ENCODE peak calls at places on chromosomes 11 and 22, in four cellular contexts. Z is H1, F is HepG2, G is K562. V is an unnamed sample.

GRCh38 chr22:18113680-18114394 is 3.2 kb downstream of the TUBA8 start:
- DNase-seq in F (no peak), Z (no peak), G (no peak), V (no peak)

GRCh38 chr11:25794804-25795203 is 537.1 kb upstream of the ANO3 start:
- DNase-seq in F (no peak), Z (no peak), G (no peak), V (no peak)

GRCh38 chr11:107331728-107332127 is 125.9 kb downstream of the CWF19L2 start:
- DNase-seq in G (no peak), Z (no peak), F (no peak), V (no peak)

GRCh38 chr11:108895579-108896480 is 231.0 kb downstream of the DDX10 start:
- DNase-seq in Z (no peak), F (peak; percentile 16), G (no peak), V (no peak)

GRCh38 chr11:17525570-17525969 is 18.6 kb downstream of the USH1C start:
- DNase-seq in F (no peak), G (no peak), Z (no peak), V (no peak)

GRCh38 chr11:31387379-31387778 is 17.7 kb downstream of the DNAJC24 start:
- DNase-seq in Z (no peak), F (no peak), G (no peak), V (no peak)

GRCh38 chr11:70267405-70267950 is 3.0 kb upstream of the PPFIA1 start:
- DNase-seq in F (no peak), G (no peak), Z (no peak), V (no peak)

GRCh38 chr22:48055827-48056226 is 1293.4 kb downstream of the TBC1D22A start:
- DNase-seq in F (no peak), Z (no peak), G (no peak), V (no peak)

GRCh38 chr22:36211237-36211881 is 9.8 kb upstream of the APOL4 start:
- DNase-seq in F (no peak), Z (no peak), G (no peak), V (no peak)

GRCh38 chr11:117826360-117826635 is 1.8 kb upstream of the FXYD2 start:
- DNase-seq in F (no peak), Z (no peak), G (no peak), V (no peak)

GRCh38 chr11:58907780-58908179 is 31.5 kb upstream of the GLYATL1 start:
- DNase-seq in F (no peak), G (no peak), Z (no peak), V (no peak)

GRCh38 chr22:41353862-41354575 is 27.7 kb upstream of the TEF start:
- DNase-seq in G (no peak), Z (no peak), F (no peak), V (no peak)

GRCh38 chr11:65847746-65848145 is 10.2 kb downstream of the CFL1 start:
- DNase-seq in F (no peak), Z (no peak), G (peak; percentile 15), V (no peak)

GRCh38 chr11:126570489-126570888 is 215.0 kb downstream of the ST3GAL4 start:
- DNase-seq in F (no peak), Z (no peak), G (no peak), V (no peak)

GRCh38 chr11:45801723-45802315 is 3.1 kb upstream of the SLC35C1 start:
- DNase-seq in G (no peak), F (no peak), Z (no peak), V (no peak)

GRCh38 chr11:64141081-64141783 is 24.7 kb downstream of the MACROD1 start:
- DNase-seq in G (no peak), Z (no peak), F (no peak), V (no peak)

GRCh38 chr11:23112987-23113886 is 253.0 kb upstream of the CCDC179 start:
- DNase-seq in G (peak; percentile 3), F (peak; percentile 69), Z (no peak), V (no peak)

GRCh38 chr22:21009638-21010425 is 5.1 kb upstream of the P2RX6 start:
- DNase-seq in F (peak; percentile 65), G (peak; percentile 87), Z (no peak), V (no peak)

GRCh38 chr11:58866788-58867187 is 22.3 kb upstream of the GLYATL2 start:
- DNase-seq in G (no peak), Z (no peak), F (no peak), V (no peak)

GRCh38 chr11:3971756-3972404 is 116.4 kb downstream of the STIM1 start:
- DNase-seq in Z (no peak), G (no peak), F (no peak), V (no peak)

GRCh38 chr11:5228124-5228523 is 1.3 kb upstream of the HBB start:
- DNase-seq in Z (no peak), F (no peak), G (no peak), V (no peak)

GRCh38 chr22:30408388-30409101 is 11.7 kb downstream of the SEC14L2 start:
- DNase-seq in F (peak; percentile 35), G (peak; percentile 43), Z (no peak), V (no peak)

DNA sequence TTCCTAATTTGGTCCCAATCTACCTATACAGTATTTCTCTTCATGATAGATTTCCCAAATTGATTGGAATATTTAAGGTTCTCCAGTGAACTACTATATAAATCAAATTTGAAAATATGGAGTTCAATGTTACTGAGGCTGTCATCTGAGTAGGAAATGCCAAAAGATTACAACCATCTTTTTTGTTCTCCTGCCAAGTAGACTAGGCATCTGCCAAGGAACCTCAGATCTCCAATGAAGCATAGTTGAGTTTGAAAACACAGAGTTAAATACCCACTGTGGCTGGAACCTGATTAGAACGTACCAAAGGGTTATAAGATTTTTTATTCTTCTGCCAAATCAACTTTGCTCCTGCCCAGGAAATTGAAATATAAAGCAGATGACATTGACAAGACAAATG is 330.9 kb downstream of the CNTN5 start:
- DNase-seq in F (no peak), G (no peak), Z (no peak), V (no peak)
- TF ChIP-seq SIN3A in F (no peak), G (no peak), Z (no peak), V (no peak)

DNA sequence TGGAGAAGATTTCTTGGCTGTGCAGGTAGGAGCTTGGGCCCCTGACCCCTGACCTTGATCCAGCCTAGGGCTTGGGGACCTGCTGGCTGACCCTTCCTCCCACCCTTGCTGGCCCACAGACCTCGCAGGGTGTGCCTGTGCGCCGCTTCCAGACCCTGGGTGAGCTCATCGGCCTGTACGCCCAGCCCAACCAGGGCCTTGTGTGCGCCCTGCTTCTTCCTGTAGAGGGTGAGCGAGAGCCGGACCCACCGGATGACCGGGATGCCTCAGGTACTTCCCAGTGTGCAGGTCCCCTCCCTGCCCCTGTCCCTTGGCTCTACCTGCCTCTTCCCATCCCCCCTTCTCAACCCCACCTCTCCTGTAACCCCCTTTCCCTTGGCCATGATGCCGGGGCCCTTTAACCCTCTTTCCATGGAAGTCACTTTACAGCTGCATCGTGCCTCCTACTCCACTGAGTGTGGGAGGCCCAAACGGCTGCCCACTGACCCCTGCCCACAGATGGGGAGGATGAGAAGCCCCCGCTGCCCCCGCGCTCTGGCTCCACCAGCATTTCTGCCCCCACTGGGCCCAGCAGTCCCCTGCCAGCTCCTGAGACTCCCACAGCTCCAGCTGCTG is 3.8 kb downstream of the INPPL1 start:
- DNase-seq in F (no peak), Z (no peak), G (no peak), V (no peak)
- TF ChIP-seq FOSL1 in F (no peak), Z (no peak), G (no peak), V (no peak)

DNA sequence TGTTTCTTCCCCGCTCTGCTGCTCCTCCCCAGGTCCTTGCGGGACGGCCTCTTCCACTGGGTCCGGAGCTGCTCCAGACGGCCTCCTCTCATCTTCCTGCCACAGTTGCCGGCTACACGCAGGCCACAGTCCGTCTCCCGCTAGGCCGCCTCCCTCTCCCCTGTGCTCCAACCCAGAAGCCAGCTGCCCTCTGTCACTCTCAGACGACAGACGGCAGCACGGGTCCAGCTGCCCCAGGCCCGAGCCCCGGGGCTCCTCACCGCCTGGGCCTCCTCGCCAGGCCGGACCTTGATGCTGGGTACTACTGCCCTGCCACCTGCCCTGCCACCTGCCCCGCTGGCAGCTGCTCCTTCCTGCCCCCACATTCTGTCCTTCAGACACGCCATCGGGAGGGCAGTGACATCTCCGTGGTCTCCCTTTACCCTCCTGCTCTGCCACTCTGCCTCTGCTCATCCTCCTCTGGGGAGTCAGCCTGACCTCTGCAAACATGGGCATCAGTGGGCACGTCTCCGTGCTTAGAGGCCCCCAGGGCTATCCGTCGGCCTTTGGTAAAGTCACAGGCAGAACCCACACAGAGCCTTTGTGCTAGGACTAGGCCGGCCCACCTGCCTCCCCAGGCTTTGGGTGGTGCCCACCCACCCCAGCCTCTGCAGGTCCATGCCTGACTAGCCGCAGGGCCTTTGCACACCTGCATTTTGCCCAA is 43.1 kb upstream of the TH start:
- DNase-seq in F (peak; percentile 16), G (peak; percentile 3), Z (no peak), V (no peak)
- TF ChIP-seq SIN3A in F (no peak), G (no peak), Z (no peak), V (no peak)

GRCh38 chr22:47011131-47011854 is 248.8 kb downstream of the TBC1D22A start:
- DNase-seq in Z (no peak), G (no peak), F (no peak), V (no peak)

GRCh38 chr22:47013861-47014635 is 251.6 kb downstream of the TBC1D22A start:
- DNase-seq in F (no peak), G (no peak), Z (no peak), V (no peak)

GRCh38 chr22:47014946-47015345 is 252.5 kb downstream of the TBC1D22A start:
- DNase-seq in F (no peak), G (no peak), Z (no peak), V (no peak)

GRCh38 chr22:47014636-47014930 is 252.1 kb downstream of the TBC1D22A start:
- DNase-seq in F (no peak), G (no peak), Z (no peak), V (no peak)

DNA sequence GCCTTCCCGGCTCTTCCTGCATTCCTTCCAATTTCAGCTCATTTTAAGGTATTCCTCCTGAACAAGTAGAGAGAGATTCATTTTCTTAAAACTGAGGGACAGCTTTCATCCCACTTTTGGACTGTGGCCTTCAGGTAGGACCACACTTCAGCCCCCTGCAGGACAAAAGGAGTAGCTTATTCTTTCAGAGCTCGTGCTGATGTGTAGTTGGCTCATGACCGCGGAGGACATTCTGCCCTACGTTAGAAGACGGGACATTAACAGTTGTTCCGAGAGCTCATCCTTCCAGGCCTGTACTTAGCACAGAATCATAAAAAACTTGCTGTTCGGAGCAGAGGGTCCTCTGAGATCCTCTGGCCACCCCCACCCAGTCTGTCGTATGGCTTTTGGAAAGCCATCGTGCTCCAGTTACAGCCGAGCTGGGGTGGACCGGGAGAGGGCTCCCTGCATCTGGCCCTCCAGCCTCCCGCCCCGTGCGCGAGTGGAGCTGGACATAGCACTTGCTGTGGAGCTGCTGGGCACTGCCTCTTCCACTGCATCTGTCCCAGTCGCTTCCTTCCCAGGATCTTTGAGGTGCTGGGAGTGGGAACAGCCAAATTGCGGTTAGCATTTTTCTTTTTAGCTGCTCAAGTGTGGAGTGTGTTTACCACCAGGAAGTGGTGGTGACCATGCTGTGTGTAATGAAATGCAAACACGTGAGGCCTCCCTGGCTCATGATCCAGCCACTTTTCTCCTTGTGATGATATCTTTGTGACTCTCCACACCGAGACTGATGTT is 250.3 kb downstream of the TBC1D22A start:
- DNase-seq in Z (no peak), F (peak; percentile 15), G (peak; percentile 16), V (no peak)
- TF ChIP-seq FOSL1 in Z (no peak), F (no peak), G (no peak), V (no peak)

DNA sequence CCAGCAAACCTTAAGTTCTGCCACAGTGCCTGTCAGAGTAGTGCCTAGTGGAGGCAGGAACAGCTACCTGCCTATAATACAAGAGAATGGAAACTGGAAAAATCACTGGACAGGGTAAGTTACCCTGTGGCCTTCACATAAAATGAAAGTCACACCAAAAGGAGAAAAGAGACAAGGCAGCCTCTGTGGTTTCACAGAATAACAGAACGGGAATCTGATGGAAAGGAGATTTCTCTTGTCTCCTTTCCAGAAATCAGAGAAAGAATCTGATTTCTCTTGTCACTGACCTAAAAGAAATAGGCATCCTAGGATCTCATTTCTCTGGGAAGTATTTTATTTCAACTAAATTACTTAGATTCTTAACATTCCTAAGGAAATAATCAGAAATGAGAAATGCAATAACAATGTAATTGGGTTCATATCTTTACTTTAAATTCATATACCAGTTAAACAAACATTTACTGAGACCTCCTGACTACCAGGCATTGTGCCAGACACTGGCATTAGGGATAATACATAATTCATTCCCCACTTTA is 41.6 kb downstream of the PRCP start:
- DNase-seq in G (no peak), F (no peak), Z (no peak), V (no peak)
- TF ChIP-seq SIN3A in G (no peak), F (no peak), Z (no peak), V (no peak)